ENCODE peak calls at places on chromosomes 11 and 22, in ten cellular contexts. M is fibroblast of the conjunctiva, A is thoracic aorta, W is NCI-H2029 treated with DMSO at 0.1 percent for 48 hours, N is fibroblast of mammary gland, Q is endothelial cell, D is amniotic stem cell, X is aorta, C is A549, F is Daoy. L is an unnamed sample.

GRCh38 chr22:50308597-50308935 is 1.1 kb upstream of the PLXNB2 start:
- DNase-seq in Q (peak), W (no peak), N (peak), F (peak), D (no peak), C (no peak), X (peak), M (no peak), A (no peak), L (no peak)

GRCh38 chr11:72426054-72426757 is 8.1 kb downstream of the CLPB start:
- DNase-seq in C (no peak), N (no peak), M (no peak), X (no peak), D (no peak), F (no peak), Q (no peak), A (no peak), W (no peak), L (no peak)

GRCh38 chr11:16280256-16280682 is 76.1 kb downstream of the SOX6 start:
- DNase-seq in C (no peak), M (no peak), W (peak), F (peak), Q (no peak), N (peak), X (no peak), D (no peak), A (no peak), L (peak)

GRCh38 chr11:109423114-109423859 is 1.3 kb downstream of the C11orf87 start:
- DNase-seq in D (no peak), A (no peak), Q (peak), N (no peak), W (no peak), X (no peak), F (no peak), M (no peak), C (no peak), L (no peak)

GRCh38 chr11:34775417-34775888 is 140.7 kb downstream of the APIP start:
- DNase-seq in M (no peak), A (no peak), F (no peak), W (no peak), N (no peak), C (no peak), X (no peak), Q (no peak), D (no peak), L (no peak)

GRCh38 chr11:126254819-126255218 is 13.9 kb downstream of the SRPRA start:
- DNase-seq in Q (no peak), N (no peak), X (no peak), M (no peak), F (no peak), D (no peak), C (no peak), A (no peak), W (no peak), L (no peak)

GRCh38 chr22:40485813-40486610 is 115.6 kb downstream of the SGSM3 start:
- DNase-seq in W (no peak), D (no peak), M (no peak), N (peak), C (no peak), F (no peak), Q (no peak), A (no peak), X (no peak), L (no peak)

GRCh38 chr22:22386602-22387385 is 121.7 kb downstream of the ZNF280B start:
- DNase-seq in F (no peak), M (no peak), D (no peak), X (no peak), N (no peak), Q (no peak), A (no peak), C (no peak), W (no peak), L (no peak)

GRCh38 chr11:15493066-15493465 is 378.3 kb downstream of the INSC start:
- DNase-seq in M (no peak), Q (no peak), A (no peak), F (peak), C (no peak), X (no peak), D (no peak), N (no peak), W (no peak), L (no peak)

GRCh38 chr22:29434288-29434687 is 4.1 kb upstream of the RFPL1 start:
- DNase-seq in Q (no peak), C (no peak), N (no peak), F (no peak), M (no peak), W (no peak), A (no peak), D (no peak), X (no peak), L (no peak)

GRCh38 chr22:20229916-20230775 is 38.0 kb downstream of the RTN4R start:
- DNase-seq in Q (no peak), M (no peak), D (no peak), C (no peak), X (peak), N (no peak), W (peak), F (no peak), A (peak), L (no peak)